ENCODE peak calls at places on chromosomes 3 and 15, in ten cellular contexts. U is left ventricle myocardium superior, B is hepatic stellate cell, R is RWPE1, P is GM13977, X is cardiac muscle cell, Q is endothelial cell, O is right atrium auricular region, A is breast epithelium, L is posterior cingulate gyrus. E is an unnamed sample.

GRCh38 chr3:171585029-171585428 is 124.8 kb upstream of the TNIK start:
- DNase-seq in X (no peak), U (no peak), R (peak; percentile 21), O (no peak), Q (no peak), P (no peak), A (peak; percentile 37), B (no peak), L (no peak), E (no peak)

GRCh38 chr3:148882288-148882687 is 17.2 kb downstream of the CPA3 start:
- DNase-seq in L (no peak), A (no peak), O (no peak), R (no peak), U (no peak), P (no peak), Q (no peak), X (peak; percentile 32), B (no peak), E (peak; percentile 65)

GRCh38 chr3:39148116-39149058 is 5.0 kb downstream of the CSRNP1 start:
- DNase-seq in L (no peak), O (peak; percentile 57), R (no peak), Q (peak; percentile 23), U (no peak), P (peak; percentile 55), A (peak; percentile 21), X (peak; percentile 54), B (no peak), E (peak; percentile 4)

GRCh38 chr15:78872155-78872971 is at the start of gene MORF4L1:
- DNase-seq in U (peak; percentile 99), A (peak; percentile 98), B (peak; percentile 93), L (peak; percentile 99), O (peak; percentile 97), Q (peak; percentile 98), P (peak; percentile 96), R (peak; percentile 93), X (peak; percentile 98), E (peak; percentile 93)

GRCh38 chr3:35946857-35947514 is 307.7 kb downstream of the ARPP21 start:
- DNase-seq in L (no peak), U (no peak), P (no peak), O (no peak), A (no peak), B (no peak), X (no peak), Q (no peak), R (no peak), E (no peak)

GRCh38 chr15:80464952-80465645 is 60.9 kb downstream of the ARNT2 start:
- DNase-seq in U (no peak), Q (no peak), P (no peak), X (peak; percentile 46), L (no peak), R (no peak), O (no peak), B (no peak), A (no peak), E (peak; percentile 67)

GRCh38 chr3:145522179-145522578 is 638.8 kb downstream of the PLOD2 start:
- DNase-seq in P (no peak), L (no peak), X (no peak), A (no peak), R (no peak), Q (no peak), B (no peak), O (no peak), U (no peak), E (no peak)

GRCh38 chr15:59691194-59691805 is 2.2 kb upstream of the BNIP2 start:
- DNase-seq in A (no peak), B (peak; percentile 36), Q (peak; percentile 23), U (no peak), X (peak; percentile 71), O (no peak), L (no peak), P (peak; percentile 43), R (peak; percentile 37), E (peak; percentile 66)

GRCh38 chr3:31226331-31226730 is 306.4 kb upstream of the STT3B start:
- DNase-seq in L (no peak), U (no peak), R (no peak), B (no peak), O (no peak), X (no peak), Q (no peak), A (no peak), P (no peak), E (no peak)

GRCh38 chr3:145942052-145942451 is 218.9 kb downstream of the PLOD2 start:
- DNase-seq in L (no peak), O (no peak), X (no peak), A (no peak), P (no peak), Q (no peak), R (no peak), U (no peak), B (no peak), E (peak; percentile 43)

E was measured in DMS53.